ENCODE peak calls at places on chromosomes 12 and 14, in eight cellular contexts. E is GM12864, A is AG10803, K is PC-3, L is left ventricle myocardium inferior, W is tibial nerve, G is neural progenitor cell, I is A549. C is an unnamed sample.

GRCh38 chr14:99742509-99743487 is 50.4 kb upstream of the EML1 start:
- DNase-seq in E (no peak), A (no peak), K (no peak), L (no peak), W (no peak), G (no peak), I (no peak), C (no peak)

GRCh38 chr14:70707138-70708038 is 65.7 kb downstream of the TTC9 start:
- DNase-seq in E (peak), A (peak), K (peak), L (no peak), W (no peak), G (no peak), I (peak), C (no peak)

GRCh38 chr12:132660047-132660446 is 27.1 kb downstream of the POLE start:
- DNase-seq in E (no peak), A (no peak), K (no peak), L (no peak), W (no peak), G (no peak), I (no peak), C (no peak)

GRCh38 chr14:66032800-66033199 is 453.4 kb upstream of the CCDC196 start:
- DNase-seq in E (no peak), A (no peak), K (no peak), L (no peak), W (no peak), G (no peak), I (no peak), C (no peak)

GRCh38 chr12:58583541-58583940 is 336.8 kb downstream of the LRIG3 start:
- DNase-seq in E (no peak), A (peak), K (peak), L (no peak), W (no peak), G (peak), I (peak), C (no peak)

GRCh38 chr12:46164186-46164585 is 104.7 kb downstream of the SLC38A1 start:
- DNase-seq in E (no peak), A (no peak), K (no peak), L (no peak), W (no peak), G (no peak), I (no peak), C (no peak)

GRCh38 chr12:72511906-72512305 is 239.7 kb downstream of the TRHDE start:
- DNase-seq in E (no peak), A (peak), K (peak), L (no peak), W (no peak), G (peak), I (no peak), C (no peak)

GRCh38 chr12:50764861-50765324 is 992 bp downstream of the ATF1 start:
- DNase-seq in E (no peak), A (peak), K (peak), L (no peak), W (no peak), G (no peak), I (peak), C (no peak)

GRCh38 chr12:55657282-55657681 is 20.6 kb downstream of the OR10P1 start:
- DNase-seq in E (no peak), A (no peak), K (no peak), L (no peak), W (no peak), G (no peak), I (no peak), C (no peak)

GRCh38 chr14:100780646-100781355 is 45.1 kb upstream of the MEG3 start:
- DNase-seq in E (no peak), A (no peak), K (no peak), L (no peak), W (no peak), G (no peak), I (no peak), C (no peak)

GRCh38 chr14:32938719-32939253 is at the start of gene NPAS3:
- DNase-seq in E (no peak), A (peak), K (no peak), L (peak), W (no peak), G (peak), I (no peak), C (peak)

GRCh38 chr12:84803661-84804060 is 108.9 kb downstream of the SLC6A15 start:
- DNase-seq in E (no peak), A (no peak), K (no peak), L (no peak), W (no peak), G (no peak), I (no peak), C (no peak)

GRCh38 chr12:74170645-74171477 is 366.8 kb upstream of the ATXN7L3B start:
- DNase-seq in E (no peak), A (no peak), K (no peak), L (no peak), W (no peak), G (no peak), I (no peak), C (no peak)

GRCh38 chr12:52093346-52093745 is 13.8 kb downstream of the SMIM41 start:
- DNase-seq in E (no peak), A (no peak), K (no peak), L (no peak), W (no peak), G (no peak), I (no peak), C (no peak)

GRCh38 chr14:66610154-66610563 is 102.2 kb downstream of the GPHN start:
- DNase-seq in E (no peak), A (no peak), K (peak), L (no peak), W (no peak), G (peak), I (peak), C (no peak)

GRCh38 chr14:94126800-94127199 is 2.6 kb downstream of the IFI27L2 start:
- DNase-seq in E (no peak), A (no peak), K (no peak), L (no peak), W (no peak), G (no peak), I (no peak), C (no peak)

GRCh38 chr12:50971946-50972345 is 19.6 kb downstream of the HIGD1C start:
- DNase-seq in E (no peak), A (peak), K (no peak), L (no peak), W (no peak), G (no peak), I (no peak), C (no peak)

GRCh38 chr12:1435456-1435855 is 158.9 kb downstream of the FBXL14 start:
- DNase-seq in E (no peak), A (peak), K (no peak), L (no peak), W (no peak), G (no peak), I (no peak), C (no peak)

GRCh38 chr14:93691042-93691780 is 97.1 kb downstream of the PRIMA1 start:
- DNase-seq in E (no peak), A (no peak), K (no peak), L (no peak), W (no peak), G (no peak), I (no peak), C (no peak)

GRCh38 chr12:79546461-79547043 is 144.2 kb downstream of the PAWR start:
- DNase-seq in E (no peak), A (no peak), K (peak), L (no peak), W (no peak), G (no peak), I (peak), C (no peak)

GRCh38 chr12:124527861-124528561 is 39.4 kb downstream of the NCOR2 start:
- DNase-seq in E (no peak), A (peak), K (no peak), L (peak), W (no peak), G (no peak), I (no peak), C (no peak)

GRCh38 chr14:76690502-76691105 is 70.7 kb upstream of the VASH1 start:
- DNase-seq in E (no peak), A (no peak), K (no peak), L (no peak), W (no peak), G (no peak), I (no peak), C (no peak)

GRCh38 chr12:47033081-47033480 is 46.3 kb upstream of the PCED1B start:
- DNase-seq in E (no peak), A (peak), K (no peak), L (peak), W (peak), G (no peak), I (peak), C (no peak)

GRCh38 chr14:28603606-28604005 is 163.0 kb upstream of the FOXG1 start:
- DNase-seq in E (no peak), A (no peak), K (peak), L (no peak), W (no peak), G (no peak), I (peak), C (no peak)

GRCh38 chr14:106228541-106229158 is 702.3 kb downstream of the TMEM121 start:
- DNase-seq in E (no peak), A (no peak), K (no peak), L (no peak), W (no peak), G (no peak), I (no peak), C (no peak)

GRCh38 chr14:103290961-103291360 is 43.1 kb upstream of the EIF5 start:
- DNase-seq in E (no peak), A (no peak), K (no peak), L (no peak), W (no peak), G (no peak), I (no peak), C (no peak)

GRCh38 chr12:76999157-76999556 is 66.2 kb downstream of the E2F7 start:
- DNase-seq in E (no peak), A (no peak), K (no peak), L (no peak), W (no peak), G (no peak), I (no peak), C (no peak)

GRCh38 chr14:102824832-102825231 is 47.6 kb downstream of the TRAF3 start:
- DNase-seq in E (no peak), A (peak), K (peak), L (peak), W (no peak), G (no peak), I (peak), C (no peak)

GRCh38 chr14:67971627-67972625 is 152.3 kb downstream of the RAD51B start:
- DNase-seq in E (no peak), A (no peak), K (peak), L (no peak), W (no peak), G (no peak), I (peak), C (no peak)

GRCh38 chr12:127125607-127126259 is 1141.2 kb upstream of the TMEM132C start:
- DNase-seq in E (no peak), A (peak), K (peak), L (no peak), W (no peak), G (no peak), I (peak), C (no peak)

GRCh38 chr12:75692883-75693282 is 181.5 kb upstream of the KRR1 start:
- DNase-seq in E (no peak), A (peak), K (no peak), L (no peak), W (no peak), G (no peak), I (no peak), C (no peak)

GRCh38 chr12:22042981-22043669 is 2.9 kb upstream of the CMAS start:
- DNase-seq in E (no peak), A (peak), K (peak), L (no peak), W (no peak), G (no peak), I (peak), C (no peak)

GRCh38 chr14:23294734-23295561 is 7.7 kb downstream of the PPP1R3E start:
- DNase-seq in E (no peak), A (peak), K (peak), L (no peak), W (no peak), G (peak), I (peak), C (peak)

GRCh38 chr12:76633415-76633814 is 73.8 kb upstream of the OSBPL8 start:
- DNase-seq in E (no peak), A (no peak), K (peak), L (no peak), W (no peak), G (no peak), I (no peak), C (no peak)

GRCh38 chr14:91885837-91886236 is 18.5 kb upstream of the TC2N start:
- DNase-seq in E (no peak), A (no peak), K (no peak), L (no peak), W (no peak), G (no peak), I (no peak), C (no peak)

GRCh38 chr14:91884664-91885063 is 17.3 kb upstream of the TC2N start:
- DNase-seq in E (no peak), A (no peak), K (no peak), L (no peak), W (no peak), G (no peak), I (no peak), C (no peak)

GRCh38 chr14:91888641-91889476 is 21.5 kb upstream of the TC2N start:
- DNase-seq in E (no peak), A (no peak), K (no peak), L (no peak), W (no peak), G (peak), I (no peak), C (no peak)

GRCh38 chr14:91885113-91885712 is 17.9 kb upstream of the TC2N start:
- DNase-seq in E (no peak), A (no peak), K (no peak), L (no peak), W (no peak), G (no peak), I (no peak), C (no peak)

GRCh38 chr14:91886961-91887360 is 19.6 kb upstream of the TC2N start:
- DNase-seq in E (no peak), A (no peak), K (no peak), L (no peak), W (no peak), G (no peak), I (no peak), C (no peak)
- TF ChIP-seq CTCF in E (no peak), A (no peak), K (no peak), L (no peak), W (no peak), G (no peak), I (no peak), C (no peak)

GRCh38 chr12:68771223-68771925 is 25.4 kb downstream of the SLC35E3 start:
- DNase-seq in E (no peak), A (no peak), K (no peak), L (no peak), W (no peak), G (no peak), I (no peak), C (no peak)
- TF ChIP-seq CTCF in E (no peak), A (no peak), K (no peak), L (no peak), W (no peak), G (no peak), I (no peak), C (no peak)

GRCh38 chr14:104680806-104681688 is 8.4 kb upstream of the INF2 start:
- DNase-seq in E (peak), A (peak), K (peak), L (peak), W (no peak), G (peak), I (peak), C (no peak)
- TF ChIP-seq CTCF in E (peak), A (peak), K (peak), L (no peak), W (peak), G (peak), I (peak), C (no peak)

DNA sequence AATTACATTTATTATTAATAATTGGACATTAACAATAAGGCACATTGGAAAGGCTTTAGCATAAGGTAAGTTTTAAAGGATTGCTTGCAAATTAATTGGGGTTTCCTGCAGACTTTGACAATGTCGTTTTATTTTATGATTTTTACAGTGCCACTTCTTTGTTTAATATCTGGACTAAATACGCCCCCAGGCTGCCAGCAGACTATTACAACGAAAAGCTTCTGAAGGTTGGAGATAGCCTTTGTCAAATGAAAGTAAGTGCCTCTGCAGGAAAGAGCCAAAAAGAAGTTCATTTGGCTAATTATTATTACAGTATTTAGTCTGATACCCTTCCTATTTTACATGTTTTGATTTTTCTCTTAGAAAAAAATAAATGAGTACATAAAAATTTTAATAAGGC is 11.3 kb downstream of the CFAP54 start:
- DNase-seq in E (no peak), A (peak), K (peak), L (no peak), W (no peak), G (no peak), I (no peak), C (no peak)
- TF ChIP-seq CTCF in E (no peak), A (peak), K (peak), L (peak), W (no peak), G (no peak), I (no peak), C (no peak)

DNA sequence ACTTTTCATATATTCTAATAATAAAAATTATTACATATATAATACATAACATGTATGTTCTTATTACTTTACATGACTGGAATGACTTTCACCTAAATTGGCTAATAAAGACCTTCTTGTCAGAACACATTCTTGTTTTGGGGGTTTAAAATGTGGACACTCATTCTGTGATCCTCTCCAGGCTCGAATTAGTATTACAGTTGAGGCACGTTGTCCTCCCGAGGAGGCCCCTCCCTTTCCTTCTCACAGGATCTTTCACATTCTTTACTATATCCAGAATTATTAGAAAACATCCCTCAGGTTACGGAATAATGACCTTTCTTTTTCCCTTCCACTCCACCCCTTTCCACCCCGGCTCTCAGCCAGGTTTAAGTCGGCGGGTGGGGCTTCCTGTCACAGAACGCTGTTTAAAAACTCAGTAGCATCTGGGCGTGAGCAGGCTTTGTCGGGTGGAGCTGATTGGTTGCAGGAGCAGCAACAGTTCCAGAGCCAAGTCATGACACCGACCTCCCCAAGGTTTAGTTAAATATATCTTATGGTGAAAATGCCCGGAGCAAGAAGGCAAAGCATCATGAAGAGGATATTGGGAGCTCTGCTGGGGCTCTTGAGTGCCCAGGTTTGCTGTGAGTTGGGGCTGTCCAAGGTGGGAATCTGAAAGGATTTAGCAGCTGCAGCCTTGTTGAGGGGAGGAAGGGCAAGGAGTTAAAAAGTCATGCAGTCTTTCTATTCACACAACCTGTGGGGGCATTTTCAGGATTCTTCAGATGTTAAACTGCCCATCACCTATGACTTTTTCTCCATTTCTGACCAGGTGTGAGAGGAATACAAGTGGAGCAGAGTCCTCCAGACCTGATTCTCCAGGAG is 396.7 kb upstream of the OR4E1 start:
- DNase-seq in E (no peak), A (no peak), K (no peak), L (peak), W (no peak), G (peak), I (no peak), C (peak)
- TF ChIP-seq CTCF in E (no peak), A (no peak), K (no peak), L (no peak), W (no peak), G (no peak), I (no peak), C (no peak)

DNA sequence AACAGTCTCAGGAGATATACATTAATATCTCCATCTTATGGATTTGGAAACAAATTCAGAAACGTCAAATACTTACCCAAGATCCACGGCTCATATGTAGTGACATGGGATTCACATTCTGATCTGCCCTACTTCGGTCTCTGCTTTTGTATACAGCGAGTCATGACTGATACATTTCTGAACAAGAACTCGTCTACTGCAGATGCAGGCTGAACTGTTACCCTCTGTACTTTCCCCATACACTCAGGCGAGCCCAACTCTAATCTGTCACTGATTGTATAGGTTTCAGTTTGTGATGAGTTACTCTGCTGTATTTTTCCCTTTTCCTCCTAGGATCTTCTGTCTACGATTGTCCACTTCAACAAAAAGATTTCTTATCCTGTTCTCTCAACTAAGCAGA is 441.6 kb downstream of the CCDC91 start:
- DNase-seq in E (no peak), A (no peak), K (no peak), L (no peak), W (no peak), G (no peak), I (no peak), C (no peak)
- TF ChIP-seq CTCF in E (no peak), A (no peak), K (no peak), L (no peak), W (no peak), G (no peak), I (no peak), C (no peak)

C was measured in nephron progenitor cell.